ENCODE peak calls at places on chromosome 6, in seven cellular contexts. W, R, F, O, Z, T and C are unnamed samples.

GRCh38 chr6:28712982-28713381 is 187.3 kb downstream of the GPX5 start:
- DNase-seq in F (no peak), O (no peak), Z (no peak), R (no peak), T (no peak), W (no peak), C (no peak)

GRCh38 chr6:52255434-52255833 is 11.1 kb upstream of the IL17F start:
- DNase-seq in Z (no peak), O (no peak), T (no peak), F (no peak), W (no peak), R (no peak), C (no peak)

GRCh38 chr6:112938656-112939055 is 591.5 kb downstream of the RFPL4B start:
- DNase-seq in Z (no peak), F (no peak), W (peak), O (no peak), R (peak), T (no peak), C (no peak)

GRCh38 chr6:13461805-13462204 is 25.6 kb downstream of the GFOD1 start:
- DNase-seq in Z (no peak), R (peak), T (no peak), F (no peak), O (no peak), W (peak), C (no peak)

GRCh38 chr6:23587582-23587981 is 538.4 kb upstream of the NRSN1 start:
- DNase-seq in W (peak), F (no peak), R (no peak), Z (no peak), T (no peak), O (no peak), C (no peak)

GRCh38 chr6:25717856-25718740 is 36.4 kb upstream of the SLC17A4 start:
- DNase-seq in R (peak), W (peak), T (peak), F (peak), O (peak), Z (no peak), C (no peak)

GRCh38 chr6:152378154-152378553 is 259.0 kb downstream of the SYNE1 start:
- DNase-seq in Z (no peak), T (no peak), W (peak), O (no peak), F (no peak), R (peak), C (no peak)

GRCh38 chr6:66675906-66676305 is 968.9 kb upstream of the EYS start:
- DNase-seq in O (no peak), F (no peak), Z (no peak), W (no peak), R (no peak), T (no peak), C (no peak)

GRCh38 chr6:14354919-14355572 is 237.5 kb downstream of the CD83 start:
- DNase-seq in T (no peak), Z (no peak), O (peak), F (no peak), R (peak), W (peak), C (no peak)

GRCh38 chr6:108564178-108564577 is 3.5 kb downstream of the FOXO3 start:
- DNase-seq in W (peak), F (no peak), Z (no peak), R (peak), T (no peak), O (no peak), C (no peak)

GRCh38 chr6:43076928-43077809 is 1.1 kb downstream of the PTK7 start:
- DNase-seq in Z (peak), F (peak), O (no peak), R (peak), W (peak), T (no peak), C (peak)

GRCh38 chr6:56902551-56903464 is 52.1 kb upstream of the BEND6 start:
- DNase-seq in O (no peak), R (peak), W (peak), Z (no peak), T (peak), F (peak), C (no peak)

GRCh38 chr6:17987576-17988421 is at the start of gene KIF13A:
- DNase-seq in T (peak), O (peak), Z (peak), R (peak), W (peak), F (peak), C (peak)

GRCh38 chr6:154661751-154662150 is 71.5 kb upstream of the SCAF8 start:
- DNase-seq in T (no peak), F (no peak), W (no peak), Z (no peak), O (peak), R (peak), C (no peak)

GRCh38 chr6:105041880-105042279 is 85.0 kb downstream of the LIN28B start:
- DNase-seq in T (no peak), Z (no peak), R (peak), F (no peak), W (no peak), O (no peak), C (no peak)

GRCh38 chr6:90677440-90677839 is 90.6 kb upstream of the MAP3K7 start:
- DNase-seq in R (no peak), T (no peak), Z (no peak), O (no peak), F (no peak), W (no peak), C (no peak)

GRCh38 chr6:128882991-128883571 is at the start of gene LAMA2:
- DNase-seq in O (peak), Z (peak), W (no peak), T (no peak), R (peak), F (no peak), C (peak)

GRCh38 chr6:6832439-6832838 is 243.9 kb downstream of the LY86 start:
- DNase-seq in T (no peak), R (no peak), W (no peak), F (no peak), Z (no peak), O (no peak), C (no peak)

GRCh38 chr6:116763871-116764270 is 1.6 kb downstream of the FAM162B start:
- DNase-seq in W (no peak), O (no peak), R (peak), Z (no peak), F (no peak), T (no peak), C (no peak)

GRCh38 chr6:166470029-166470862 is 87.5 kb upstream of the MPC1 start:
- DNase-seq in Z (peak), O (no peak), F (no peak), W (peak), R (peak), T (no peak), C (no peak)

GRCh38 chr6:111628117-111628866 is 22.6 kb upstream of the TRAF3IP2 start:
- DNase-seq in R (peak), F (no peak), W (no peak), Z (no peak), T (no peak), O (no peak), C (no peak)

GRCh38 chr6:36245572-36246031 is 24.3 kb upstream of the PNPLA1 start:
- DNase-seq in R (no peak), O (no peak), F (peak), T (no peak), W (no peak), Z (no peak), C (no peak)
- TF ChIP-seq CTCF in R (no peak), O (peak), F (peak), T (no peak), W (no peak), Z (no peak), C (no peak)

GRCh38 chr6:127494240-127494767 is 24.8 kb downstream of the MTCL3 start:
- DNase-seq in T (no peak), O (no peak), F (no peak), W (no peak), Z (no peak), R (no peak), C (no peak)

GRCh38 chr6:127496471-127496870 is 22.7 kb downstream of the MTCL3 start:
- DNase-seq in F (no peak), O (no peak), W (peak), T (no peak), R (peak), Z (no peak), C (no peak)
- TF ChIP-seq CTCF in F (no peak), O (no peak), W (peak), T (no peak), R (no peak), Z (no peak), C (no peak)

DNA sequence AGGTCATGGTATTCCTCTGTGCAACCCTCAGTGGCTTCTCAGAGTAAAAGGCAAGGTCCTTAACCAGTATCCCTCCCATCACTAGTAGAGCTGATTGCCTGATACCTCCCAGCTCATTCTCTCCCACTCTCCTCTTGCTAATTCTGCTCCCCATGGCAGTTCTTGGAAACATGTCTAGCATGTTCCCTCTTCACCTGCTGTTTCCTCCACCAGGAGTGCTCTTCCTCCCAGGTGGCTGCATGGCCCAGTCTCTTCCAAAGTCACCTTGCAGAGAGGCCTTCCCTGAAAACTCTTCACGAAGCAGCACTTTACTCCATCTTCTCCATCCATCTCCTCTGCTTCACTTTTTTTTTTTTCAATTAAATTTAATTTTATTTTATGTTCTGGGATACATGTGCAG is 36.2 kb upstream of the OLIG3 start:
- DNase-seq in Z (no peak), R (no peak), T (no peak), F (no peak), O (no peak), W (no peak), C (no peak)
- TF ChIP-seq CTCF in Z (no peak), R (no peak), T (no peak), F (no peak), O (no peak), W (no peak), C (no peak)

DNA sequence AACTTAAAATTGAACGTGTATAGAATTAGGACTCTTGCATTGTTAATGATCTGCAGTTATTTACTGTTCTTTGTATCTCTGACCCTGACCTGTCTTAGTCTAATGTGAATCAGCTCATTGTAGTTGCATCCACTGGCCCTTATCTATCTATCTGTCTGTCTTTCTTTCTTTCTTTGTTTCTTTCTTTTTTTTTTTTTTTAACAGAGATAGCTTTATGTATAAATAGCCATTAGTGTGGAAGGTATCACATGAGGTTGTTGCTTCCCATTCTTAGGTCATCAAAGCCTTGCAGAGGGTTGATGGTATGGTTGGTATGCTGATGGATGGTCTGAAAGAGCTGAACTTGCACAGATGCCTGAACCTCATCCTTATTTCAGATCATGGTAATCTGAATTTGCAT is 59.9 kb downstream of the ENPP1 start:
- DNase-seq in R (no peak), Z (no peak), O (no peak), W (no peak), F (no peak), T (no peak), C (no peak)
- TF ChIP-seq CTCF in R (no peak), Z (no peak), O (no peak), W (no peak), F (no peak), T (no peak), C (no peak)

DNA sequence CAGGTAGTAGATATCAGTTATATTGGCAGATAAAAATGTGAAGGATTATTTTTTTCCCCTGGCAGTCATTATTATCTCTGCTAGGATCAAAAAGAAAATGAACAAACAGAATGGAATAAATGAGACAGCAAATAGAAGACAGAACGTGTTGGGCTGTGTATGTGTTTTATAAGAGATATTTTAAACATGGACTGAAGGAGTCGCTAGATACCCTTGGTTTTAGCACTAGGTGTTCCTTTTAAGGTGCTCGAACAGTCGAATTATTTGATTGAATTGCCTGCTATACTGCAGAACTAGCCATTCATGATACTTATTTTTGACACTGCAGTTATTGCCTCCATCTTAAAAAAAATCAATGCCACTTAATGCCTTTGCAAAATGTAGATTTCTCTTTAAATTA is 3.7 kb downstream of the GRIK2 start:
- DNase-seq in Z (no peak), W (peak), O (no peak), R (peak), T (no peak), F (peak), C (no peak)
- TF ChIP-seq CTCF in Z (peak), W (peak), O (no peak), R (no peak), T (no peak), F (peak), C (peak)